ENCODE peak calls at places on chromosomes 4 and X, in seven cellular contexts. I, A, M, E, X, V and J are unnamed samples. For H3K9me3, the result is how much of the 10 kb centered on the place peaks cover.

GRCh38 chr4:41057456-41057855 is 156.9 kb downstream of the APBB2 start:
- DNase-seq in I (no peak), A (no peak), M (no peak), E (no peak), X (no peak), V (peak), J (no peak)

GRCh38 chr4:48979897-48980579 is 6.0 kb upstream of the CWH43 start:
- DNase-seq in I (no peak), A (no peak), M (no peak), E (no peak), X (no peak), V (no peak), J (no peak)

GRCh38 chr4:55008166-55009056 is 117.0 kb downstream of the KDR start:
- DNase-seq in I (no peak), A (no peak), M (no peak), E (no peak), X (no peak), V (no peak), J (no peak)

GRCh38 chr4:7371122-7371941 is 63.4 kb downstream of the PSAPL1 start:
- DNase-seq in I (no peak), A (no peak), M (no peak), E (no peak), X (no peak), V (no peak), J (no peak)

GRCh38 chr4:177448850-177449249 is 6.6 kb upstream of the AGA start:
- DNase-seq in I (no peak), A (no peak), M (no peak), E (no peak), X (no peak), V (no peak), J (no peak)

GRCh38 chrX:7270018-7270417 is 122.1 kb upstream of the PUDP start:
- DNase-seq in I (no peak), A (no peak), M (no peak), E (no peak), X (no peak), V (no peak), J (no peak)

GRCh38 chrX:9859711-9860555 is 73.7 kb downstream of the SHROOM2 start:
- DNase-seq in I (no peak), A (no peak), M (no peak), E (no peak), X (no peak), V (no peak), J (no peak)

GRCh38 chr4:946103-946450 is 13.8 kb downstream of the TMEM175 start:
- DNase-seq in I (no peak), A (no peak), M (no peak), E (no peak), X (no peak), V (no peak), J (no peak)

GRCh38 chr4:151407466-151408379 is 1.3 kb upstream of the FHIP1A start:
- DNase-seq in I (peak), A (peak), M (peak), E (peak), X (peak), V (peak), J (peak)

GRCh38 chrX:12076046-12076445 is 62.2 kb upstream of the FRMPD4 start:
- DNase-seq in I (no peak), A (no peak), M (no peak), E (no peak), X (no peak), V (no peak), J (no peak)

GRCh38 chr4:83378426-83378825 is 43.8 kb upstream of the HPSE start:
- DNase-seq in I (no peak), A (no peak), M (no peak), E (no peak), X (no peak), V (no peak), J (no peak)

GRCh38 chr4:180009316-180009715 is 2233.9 kb upstream of the TENM3 start:
- DNase-seq in I (no peak), A (no peak), M (no peak), E (no peak), X (no peak), V (no peak), J (no peak)

GRCh38 chr4:38034986-38035882 is 75.0 kb downstream of the PTTG2 start:
- DNase-seq in I (no peak), A (no peak), M (no peak), E (no peak), X (no peak), V (peak), J (peak)

GRCh38 chr4:41268024-41268423 is 11.3 kb downstream of the UCHL1 start:
- DNase-seq in I (no peak), A (no peak), M (no peak), E (no peak), X (no peak), V (no peak), J (no peak)

GRCh38 chr4:181618896-181619295 is 624.3 kb upstream of the TENM3 start:
- DNase-seq in I (no peak), A (no peak), M (no peak), E (no peak), X (no peak), V (no peak), J (no peak)

GRCh38 chr4:105139646-105140045 is 7.0 kb upstream of the TET2 start:
- DNase-seq in I (no peak), A (no peak), M (no peak), E (no peak), X (no peak), V (no peak), J (no peak)

GRCh38 chr4:139465922-139466321 is 12.0 kb downstream of the RAB33B start:
- DNase-seq in I (no peak), A (no peak), M (no peak), E (no peak), X (no peak), V (no peak), J (no peak)

GRCh38 chr4:139470295-139470694 is 16.4 kb downstream of the RAB33B start:
- DNase-seq in I (no peak), A (no peak), M (no peak), E (no peak), X (no peak), V (no peak), J (no peak)

GRCh38 chr4:139469869-139470268 is 15.9 kb downstream of the RAB33B start:
- DNase-seq in I (no peak), A (no peak), M (no peak), E (no peak), X (peak), V (no peak), J (no peak)

GRCh38 chr4:139470997-139471665 is 17.2 kb downstream of the RAB33B start:
- DNase-seq in I (no peak), A (no peak), M (no peak), E (no peak), X (no peak), V (no peak), J (no peak)

GRCh38 chr4:139469216-139469615 is 15.3 kb downstream of the RAB33B start:
- DNase-seq in I (no peak), A (no peak), M (no peak), E (no peak), X (no peak), V (no peak), J (no peak)
- H3K9me3 ChIP-seq in I (under half), A (under half), M (under half), E (under half), X (under half), V (under half), J (under half)

GRCh38 chr4:174910271-174910670 is 7.9 kb upstream of the ADAM29 start:
- DNase-seq in I (no peak), A (no peak), M (no peak), E (no peak), X (no peak), V (no peak), J (no peak)

GRCh38 chr4:174912919-174913543 is 5.1 kb upstream of the ADAM29 start:
- DNase-seq in I (no peak), A (no peak), M (no peak), E (no peak), X (no peak), V (no peak), J (no peak)

GRCh38 chr4:174907508-174907907 is 10.7 kb upstream of the ADAM29 start:
- DNase-seq in I (no peak), A (no peak), M (no peak), E (no peak), X (no peak), V (no peak), J (no peak)
- H3K9me3 ChIP-seq in I (under half), A (under half), M (under half), E (under half), X (under half), V (under half), J (under half)

GRCh38 chrX:13285693-13286092 is 34.2 kb downstream of the ATXN3L start:
- DNase-seq in I (no peak), A (no peak), M (no peak), E (no peak), X (no peak), V (no peak), J (no peak)
- H3K9me3 ChIP-seq in I (under half), A (under half), M (under half), E (under half), X (under half), V (under half), J (under half)

GRCh38 chr4:71120831-71121524 is 127.5 kb downstream of the DCK start:
- DNase-seq in I (no peak), A (no peak), M (peak), E (no peak), X (no peak), V (no peak), J (no peak)

GRCh38 chr4:71126719-71127118 is 133.3 kb downstream of the DCK start:
- DNase-seq in I (no peak), A (no peak), M (no peak), E (no peak), X (no peak), V (peak), J (no peak)

GRCh38 chr4:71125137-71125536 is 131.7 kb downstream of the DCK start:
- DNase-seq in I (no peak), A (no peak), M (no peak), E (no peak), X (no peak), V (no peak), J (no peak)

GRCh38 chr4:71123951-71124350 is 130.5 kb downstream of the DCK start:
- DNase-seq in I (no peak), A (no peak), M (no peak), E (no peak), X (no peak), V (no peak), J (no peak)
- H3K9me3 ChIP-seq in I (under half), A (under half), M (under half), E (under half), X (under half), V (under half), J (under half)

DNA sequence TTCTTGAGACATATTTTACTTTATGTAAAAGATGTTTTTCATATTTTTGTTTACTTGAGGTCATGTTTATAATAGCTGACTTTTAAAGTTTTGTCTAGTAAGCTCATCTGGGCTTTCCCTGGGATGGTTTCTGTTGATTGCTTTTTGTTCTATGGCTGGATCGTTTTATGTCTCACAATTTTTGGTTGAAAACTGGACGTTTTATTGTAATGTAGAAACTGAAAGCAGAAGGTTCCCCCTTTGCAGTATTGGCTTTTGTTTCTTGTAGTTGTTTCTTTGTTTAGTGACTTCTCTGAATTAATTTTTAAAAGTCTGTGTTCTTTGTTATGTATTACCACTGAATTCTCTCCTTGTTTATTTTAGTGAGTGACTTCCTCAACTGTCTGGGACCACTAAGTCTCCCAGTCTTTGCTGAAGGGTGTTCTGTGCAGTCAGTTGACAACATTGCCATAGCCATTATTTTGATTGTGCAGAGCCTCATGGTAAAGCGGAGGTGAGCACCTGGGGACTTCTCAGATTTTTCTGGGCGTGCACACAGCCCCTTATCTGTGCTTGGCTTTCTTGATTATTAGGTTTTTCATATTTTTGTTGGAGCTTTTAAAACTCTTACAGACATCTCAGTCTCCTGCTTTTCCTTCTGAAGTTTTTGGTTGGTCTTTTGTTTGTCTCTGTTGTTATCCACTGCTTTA is 31.0 kb downstream of the KDM6A start:
- DNase-seq in I (no peak), A (no peak), M (no peak), E (no peak), X (no peak), V (no peak), J (no peak)
- H3K9me3 ChIP-seq in I (under half), A (under half), M (under half), E (under half), X (under half), V (under half), J (under half)

GRCh38 chrX:133645251-133645650 is 230.0 kb upstream of the GPC4 start:
- DNase-seq in I (no peak), A (no peak), M (peak), E (no peak), X (no peak), V (no peak), J (no peak)
- H3K9me3 ChIP-seq in I (under half), A (under half), M (under half), E (under half), X (under half), V (under half), J (under half)

GRCh38 chrX:44947995-44948394 is 75.0 kb downstream of the KDM6A start:
- DNase-seq in I (no peak), A (no peak), M (no peak), E (no peak), X (no peak), V (no peak), J (no peak)

GRCh38 chrX:44943007-44943406 is 70.0 kb downstream of the KDM6A start:
- DNase-seq in I (no peak), A (no peak), M (no peak), E (no peak), X (no peak), V (no peak), J (no peak)

GRCh38 chrX:44945736-44946135 is 72.7 kb downstream of the KDM6A start:
- DNase-seq in I (no peak), A (no peak), M (no peak), E (no peak), X (no peak), V (no peak), J (no peak)

GRCh38 chrX:44946771-44947170 is 73.8 kb downstream of the KDM6A start:
- DNase-seq in I (no peak), A (no peak), M (no peak), E (no peak), X (no peak), V (no peak), J (no peak)

GRCh38 chrX:44944894-44945293 is 71.9 kb downstream of the KDM6A start:
- DNase-seq in I (no peak), A (no peak), M (no peak), E (no peak), X (no peak), V (no peak), J (no peak)
- H3K9me3 ChIP-seq in I (under half), A (under half), M (under half), E (under half), X (under half), V (under half), J (under half)